ENCODE peak calls at places on chromosomes 1 and 21, in six cellular contexts. G, A, X, C, F and B are unnamed samples. For H3K36me3, the result is how much of the 10 kb centered on the place peaks cover.

GRCh38 chr1:238811211-238811610 is 575.2 kb upstream of the CHRM3 start:
- DNase-seq in A (no peak), F (no peak), X (no peak), G (no peak), C (no peak), B (no peak)

GRCh38 chr1:115077286-115077983 is 11.9 kb downstream of the TSPAN2 start:
- DNase-seq in C (no peak), A (no peak), F (no peak), X (no peak), G (no peak), B (no peak)

GRCh38 chr21:15211491-15212133 is 146.8 kb upstream of the NRIP1 start:
- DNase-seq in X (no peak), F (no peak), A (no peak), C (no peak), G (no peak), B (no peak)

GRCh38 chr21:41121785-41122415 is 46.1 kb upstream of the BACE2 start:
- DNase-seq in A (peak), X (peak), G (peak), C (peak), F (peak), B (no peak)

GRCh38 chr1:16155537-16156410 is at the start of gene EPHA2:
- DNase-seq in X (no peak), C (no peak), F (peak), A (peak), G (peak), B (no peak)

GRCh38 chr1:1291023-1291528 is 10.8 kb downstream of the SCNN1D start:
- DNase-seq in A (no peak), G (no peak), F (peak), X (no peak), C (no peak), B (no peak)

GRCh38 chr1:159030311-159030710 is 20.6 kb downstream of the IFI16 start:
- DNase-seq in X (peak), F (no peak), C (no peak), G (no peak), A (no peak), B (no peak)

GRCh38 chr1:116768416-116768815 is 14.2 kb downstream of the CD2 start:
- DNase-seq in A (no peak), C (no peak), G (no peak), X (no peak), F (no peak), B (no peak)

GRCh38 chr1:93798301-93798700 is 80.7 kb downstream of the DNTTIP2 start:
- DNase-seq in C (no peak), G (no peak), X (no peak), F (no peak), A (no peak), B (no peak)

GRCh38 chr1:73593379-73593778 is 604.6 kb downstream of the LRRIQ3 start:
- DNase-seq in X (no peak), F (no peak), C (no peak), G (peak), A (peak), B (no peak)

DNA sequence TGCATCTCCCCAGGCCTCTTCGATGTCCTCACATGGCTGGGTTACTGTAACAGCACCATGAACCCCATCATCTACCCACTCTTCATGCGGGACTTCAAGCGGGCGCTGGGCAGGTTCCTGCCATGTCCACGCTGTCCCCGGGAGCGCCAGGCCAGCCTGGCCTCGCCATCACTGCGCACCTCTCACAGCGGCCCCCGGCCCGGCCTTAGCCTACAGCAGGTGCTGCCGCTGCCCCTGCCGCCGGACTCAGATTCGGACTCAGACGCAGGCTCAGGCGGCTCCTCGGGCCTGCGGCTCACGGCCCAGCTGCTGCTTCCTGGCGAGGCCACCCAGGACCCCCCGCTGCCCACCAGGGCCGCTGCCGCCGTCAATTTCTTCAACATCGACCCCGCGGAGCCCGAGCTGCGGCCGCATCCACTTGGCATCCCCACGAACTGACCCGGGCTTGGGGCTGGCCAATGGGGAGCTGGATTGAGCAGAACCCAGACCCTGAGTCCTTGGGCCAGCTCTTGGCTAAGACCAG is 14.3 kb downstream of the HTR6 start:
- DNase-seq in F (no peak), X (no peak), C (no peak), A (no peak), G (no peak), B (no peak)
- H3K4me3 ChIP-seq in F (no peak), X (no peak), C (no peak), A (no peak), G (no peak), B (no peak)

GRCh38 chr21:38813554-38813953 is 7.8 kb downstream of the ETS2 start:
- DNase-seq in A (no peak), G (no peak), C (no peak), X (no peak), F (no peak), B (no peak)
- H3K36me3 ChIP-seq in A (under half), G (half or more), C (half or more), X (half or more), F (under half), B (under half)

DNA sequence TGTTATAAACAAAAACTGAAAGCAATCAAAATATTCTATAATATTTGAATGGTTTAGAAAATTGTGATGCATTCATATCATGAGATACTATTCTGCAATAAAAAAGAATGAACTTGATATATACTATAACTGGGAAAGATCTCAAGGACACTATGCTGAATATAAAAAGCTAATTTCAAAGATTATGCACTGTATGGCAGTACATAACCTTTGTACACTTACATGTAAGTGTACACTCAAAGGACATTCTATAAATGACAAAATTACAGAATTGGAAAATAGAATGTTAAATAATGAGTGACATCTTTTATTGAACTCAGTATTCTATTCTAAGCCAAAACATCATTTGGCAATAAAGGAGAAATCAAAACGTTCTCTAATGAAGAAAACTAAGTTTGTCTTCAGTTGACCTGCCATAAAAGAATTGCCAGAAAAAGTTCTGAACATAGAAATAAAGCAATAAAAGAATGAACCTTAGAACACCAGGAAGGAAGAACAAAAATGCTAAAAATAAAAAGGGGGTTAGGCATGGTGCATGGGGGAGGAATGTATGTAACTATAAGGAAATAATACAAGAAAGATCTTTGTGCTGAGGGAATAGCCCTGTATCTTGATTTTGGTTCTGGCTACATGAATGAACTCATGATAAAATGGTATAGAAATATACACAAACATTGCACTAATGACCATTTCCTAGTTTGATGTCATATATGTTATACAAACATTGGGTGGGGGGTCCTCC is 519.7 kb downstream of the NEGR1 start:
- DNase-seq in C (no peak), G (no peak), X (no peak), A (no peak), F (no peak), B (no peak)
- H3K27ac ChIP-seq in C (no peak), G (no peak), X (no peak), A (no peak), F (no peak), B (no peak)

GRCh38 chr1:96478228-96478627 is 243.4 kb upstream of the PTBP2 start:
- DNase-seq in F (no peak), X (no peak), C (no peak), G (no peak), A (no peak), B (no peak)

GRCh38 chr1:96482615-96483014 is 239.0 kb upstream of the PTBP2 start:
- DNase-seq in A (no peak), X (no peak), G (no peak), C (no peak), F (no peak), B (no peak)

GRCh38 chr1:96487404-96487803 is 234.2 kb upstream of the PTBP2 start:
- DNase-seq in G (no peak), F (no peak), C (no peak), A (no peak), X (no peak), B (no peak)

GRCh38 chr1:96475882-96476281 is 245.7 kb upstream of the PTBP2 start:
- DNase-seq in A (no peak), X (no peak), C (no peak), F (no peak), G (no peak), B (no peak)

GRCh38 chr1:96481410-96481809 is 240.2 kb upstream of the PTBP2 start:
- DNase-seq in G (no peak), X (no peak), C (no peak), F (no peak), A (no peak), B (no peak)
- H3K4me3 ChIP-seq in G (no peak), X (no peak), C (no peak), F (no peak), A (no peak), B (no peak)